ENCODE peak calls at places on chromosome 3, in nine cellular contexts. T is activated CD8-positive, alpha-beta memory T cell treated with anti-CD3 and anti-CD28 coated beads for 4 hours; W is fibroblast of the conjunctiva; P is aorta; F is neural crest cell; J is GOT3; V is anterior cingulate cortex; N is RPMI8226; I is H9. L is an unnamed sample.

GRCh38 chr3:39639344-39640236 is 169.8 kb upstream of the MYRIP start:
- DNase-seq in T (no peak), W (peak; percentile 85), P (no peak), F (no peak), J (no peak), V (no peak), N (no peak), I (peak; percentile 47), L (peak; percentile 79)

GRCh38 chr3:188153498-188153948 is 434 bp upstream of the LPP start:
- DNase-seq in T (no peak), W (peak; percentile 74), P (peak; percentile 95), F (peak; percentile 63), J (peak; percentile 73), V (peak; percentile 17), N (peak; percentile 19), I (peak; percentile 94), L (peak; percentile 91)

GRCh38 chr3:171896341-171896740 is 53.2 kb downstream of the TMEM212 start:
- DNase-seq in T (no peak), W (no peak), P (no peak), F (no peak), J (no peak), V (no peak), N (no peak), I (no peak), L (no peak)

GRCh38 chr3:139292933-139293664 is 50.7 kb upstream of the MRPS22 start:
- DNase-seq in T (no peak), W (no peak), P (no peak), F (no peak), J (no peak), V (no peak), N (no peak), I (no peak), L (no peak)

GRCh38 chr3:131591394-131591990 is 88.7 kb upstream of the MRPL3 start:
- DNase-seq in T (no peak), W (peak; percentile 51), P (no peak), F (no peak), J (no peak), V (no peak), N (no peak), I (no peak), L (peak; percentile 40)

GRCh38 chr3:40173291-40173710 is 136.2 kb upstream of the EIF1B start:
- DNase-seq in T (no peak), W (no peak), P (no peak), F (no peak), J (no peak), V (peak; percentile 77), N (no peak), I (no peak), L (no peak)

GRCh38 chr3:160945346-160945745 is 159.8 kb downstream of the B3GALNT1 start:
- DNase-seq in T (no peak), W (no peak), P (no peak), F (no peak), J (no peak), V (no peak), N (no peak), I (no peak), L (no peak)

GRCh38 chr3:158532099-158532734 is 38.8 kb upstream of the MLF1 start:
- DNase-seq in T (no peak), W (peak; percentile 63), P (no peak), F (no peak), J (no peak), V (no peak), N (peak; percentile 50), I (no peak), L (peak; percentile 39)

GRCh38 chr3:66456711-66457173 is 44.1 kb downstream of the LRIG1 start:
- DNase-seq in T (no peak), W (no peak), P (no peak), F (no peak), J (no peak), V (peak; percentile 51), N (no peak), I (no peak), L (no peak)

GRCh38 chr3:112984485-112984884 is 6.3 kb upstream of the GTPBP8 start:
- DNase-seq in T (no peak), W (no peak), P (no peak), F (no peak), J (no peak), V (no peak), N (peak; percentile 61), I (no peak), L (no peak)

GRCh38 chr3:105719791-105720190 is 149.0 kb downstream of the CBLB start:
- DNase-seq in T (no peak), W (no peak), P (no peak), F (no peak), J (no peak), V (no peak), N (no peak), I (no peak), L (no peak)

GRCh38 chr3:36740822-36741221 is 23.5 kb downstream of the DCLK3 start:
- DNase-seq in T (no peak), W (no peak), P (no peak), F (no peak), J (no peak), V (no peak), N (no peak), I (no peak), L (no peak)

GRCh38 chr3:53790470-53790869 is 55.7 kb downstream of the CHDH start:
- DNase-seq in T (no peak), W (no peak), P (peak; percentile 64), F (no peak), J (no peak), V (no peak), N (no peak), I (no peak), L (no peak)

GRCh38 chr3:58063424-58063823 is 55.2 kb downstream of the FLNB start:
- DNase-seq in T (no peak), W (no peak), P (no peak), F (no peak), J (no peak), V (no peak), N (peak; percentile 12), I (no peak), L (no peak)

GRCh38 chr3:149009732-149010131 is 18.4 kb downstream of the GYG1 start:
- DNase-seq in T (peak; percentile 4), W (no peak), P (no peak), F (no peak), J (no peak), V (no peak), N (no peak), I (no peak), L (no peak)

GRCh38 chr3:186683996-186684395 is 18.2 kb downstream of the HRG start:
- DNase-seq in T (no peak), W (no peak), P (no peak), F (no peak), J (no peak), V (no peak), N (no peak), I (no peak), L (no peak)

GRCh38 chr3:81734742-81735141 is 26.7 kb downstream of the GBE1 start:
- DNase-seq in T (no peak), W (no peak), P (no peak), F (no peak), J (no peak), V (no peak), N (no peak), I (no peak), L (no peak)

GRCh38 chr3:184741259-184741556 is 29.3 kb upstream of the MAGEF1 start:
- DNase-seq in T (no peak), W (no peak), P (no peak), F (no peak), J (no peak), V (no peak), N (no peak), I (no peak), L (no peak)

GRCh38 chr3:5444253-5444652 is 256.7 kb downstream of the EDEM1 start:
- DNase-seq in T (no peak), W (no peak), P (no peak), F (no peak), J (no peak), V (no peak), N (no peak), I (no peak), L (no peak)